ENCODE peak calls at places on chromosomes 2 and 18, in eight cellular contexts. Z is AG04450, F is GM23338, P is astrocyte, Y is AG04449, C is A549, H is NB4, O is astrocyte of the cerebellum. I is an unnamed sample.

GRCh38 chr18:22956226-22956625 is 23.1 kb downstream of the RBBP8 start:
- DNase-seq in O (no peak), C (no peak), P (no peak), Z (no peak), F (no peak), Y (no peak), H (no peak), I (no peak)

GRCh38 chr2:135820003-135820618 is 16.9 kb downstream of the LCT start:
- DNase-seq in P (peak), O (peak), F (no peak), H (peak), Y (no peak), C (no peak), Z (peak), I (no peak)

GRCh38 chr2:28583899-28584553 is 88.2 kb downstream of the PLB1 start:
- DNase-seq in Y (peak), Z (peak), H (peak), O (peak), F (no peak), P (peak), C (peak), I (peak)

GRCh38 chr2:85273732-85274731 is 53.8 kb downstream of the TGOLN2 start:
- DNase-seq in Z (peak), O (peak), Y (no peak), P (peak), C (no peak), F (no peak), H (peak), I (peak)

GRCh38 chr2:16035747-16036745 is 95.7 kb downstream of the MYCN start:
- DNase-seq in Y (no peak), H (no peak), C (no peak), O (no peak), P (no peak), Z (no peak), F (no peak), I (no peak)

GRCh38 chr2:200185575-200186103 is 120.9 kb upstream of the SPATS2L start:
- DNase-seq in H (no peak), P (no peak), O (no peak), C (no peak), Y (no peak), Z (no peak), F (no peak), I (no peak)

GRCh38 chr2:111905990-111906735 is 7.8 kb downstream of the MERTK start:
- DNase-seq in P (no peak), F (no peak), Y (no peak), Z (no peak), C (no peak), H (peak), O (no peak), I (peak)

GRCh38 chr2:110659248-110659647 is 18.6 kb downstream of the BUB1 start:
- DNase-seq in H (no peak), Y (no peak), P (peak), F (no peak), Z (no peak), O (no peak), C (no peak), I (peak)

GRCh38 chr18:35041752-35042379 is 653 bp downstream of the MAPRE2 start:
- DNase-seq in O (no peak), Y (no peak), Z (no peak), C (no peak), H (no peak), F (no peak), P (no peak), I (peak)

GRCh38 chr18:58004317-58004716 is 39.7 kb upstream of the NEDD4L start:
- DNase-seq in H (no peak), P (peak), Z (peak), F (no peak), Y (peak), C (no peak), O (peak), I (peak)

GRCh38 chr18:39909706-39910105 is 2045.3 kb upstream of the PIK3C3 start:
- DNase-seq in Z (no peak), Y (no peak), F (no peak), P (no peak), O (no peak), C (no peak), H (no peak), I (no peak)

GRCh38 chr2:42312106-42312505 is 48.9 kb downstream of the COX7A2L start:
- DNase-seq in H (no peak), C (no peak), F (no peak), Z (no peak), P (no peak), O (no peak), Y (no peak), I (no peak)

GRCh38 chr2:55966431-55967118 is 43.0 kb upstream of the EFEMP1 start:
- DNase-seq in Y (no peak), C (no peak), Z (no peak), P (peak), F (no peak), H (no peak), O (no peak), I (no peak)

GRCh38 chr2:182667321-182667695 is 48.7 kb upstream of the DNAJC10 start:
- DNase-seq in P (no peak), H (no peak), F (no peak), C (no peak), Z (no peak), Y (no peak), O (no peak), I (no peak)

GRCh38 chr18:35582310-35582682 is 756 bp downstream of the GALNT1 start:
- DNase-seq in H (peak), F (no peak), Z (no peak), P (no peak), O (no peak), Y (no peak), C (no peak), I (no peak)

GRCh38 chr2:39704540-39704939 is 38.8 kb downstream of the TMEM178A start:
- DNase-seq in Z (no peak), P (no peak), H (no peak), Y (no peak), C (no peak), F (no peak), O (no peak), I (no peak)
- TF ChIP-seq CTCF in Z (no peak), P (no peak), H (no peak), Y (no peak), C (no peak), F (no peak), O (no peak), I (no peak)

GRCh38 chr2:71100195-71100964 is 29.6 kb downstream of the MCEE start:
- DNase-seq in H (peak), O (peak), Y (no peak), P (peak), Z (peak), C (peak), F (peak), I (peak)
- H3K4me3 ChIP-seq in H (no peak), O (no peak), Y (no peak), P (no peak), Z (no peak), C (no peak), F (no peak), I (no peak)

DNA sequence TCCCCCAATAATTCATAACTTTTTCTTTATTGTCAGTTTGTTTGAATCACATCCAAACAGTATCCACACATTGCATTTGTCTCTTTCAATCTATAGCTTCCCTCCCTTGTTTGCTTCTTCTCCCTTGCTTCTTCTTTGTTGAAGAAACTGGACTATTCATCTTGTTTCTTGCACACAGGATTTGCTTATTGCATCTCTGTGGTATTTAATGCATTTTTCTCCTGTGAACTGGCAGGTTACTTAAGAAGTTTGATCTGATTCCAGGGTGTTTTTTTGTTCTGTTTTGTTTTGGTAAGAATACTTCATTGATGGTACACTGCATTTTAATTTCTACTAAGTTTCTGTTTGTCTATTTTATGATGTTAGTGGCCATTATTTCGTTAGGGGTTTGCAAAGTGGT is 166.8 kb downstream of the CAMKMT start:
- DNase-seq in F (no peak), C (no peak), Z (peak), Y (peak), O (peak), P (peak), H (no peak), I (peak)
- TF ChIP-seq CTCF in F (no peak), C (no peak), Z (no peak), Y (no peak), O (no peak), P (no peak), H (no peak), I (no peak)

GRCh38 chr2:73089270-73090030 is 17.9 kb upstream of the SFXN5 start:
- DNase-seq in Z (peak), H (no peak), P (peak), O (peak), C (peak), Y (peak), F (no peak), I (peak)

GRCh38 chr2:73088703-73089102 is 17.2 kb upstream of the SFXN5 start:
- DNase-seq in Z (no peak), C (no peak), Y (no peak), H (no peak), F (no peak), P (no peak), O (no peak), I (no peak)

GRCh38 chr2:73091164-73091563 is 19.7 kb upstream of the SFXN5 start:
- DNase-seq in Y (no peak), O (peak), P (peak), C (no peak), Z (no peak), F (no peak), H (no peak), I (peak)

GRCh38 chr2:73091696-73092095 is 20.2 kb upstream of the SFXN5 start:
- DNase-seq in F (no peak), P (no peak), Y (no peak), H (no peak), Z (no peak), O (no peak), C (no peak), I (no peak)

GRCh38 chr2:73092146-73092783 is 20.5 kb downstream of the RAB11FIP5 start:
- DNase-seq in H (no peak), Y (no peak), O (no peak), F (no peak), C (no peak), Z (no peak), P (no peak), I (no peak)
- H3K4me3 ChIP-seq in H (no peak), Y (no peak), O (no peak), F (no peak), C (no peak), Z (no peak), P (no peak), I (no peak)

GRCh38 chr2:216144857-216145256 is 35.7 kb downstream of the XRCC5 start:
- DNase-seq in F (no peak), P (no peak), O (no peak), Z (no peak), H (no peak), C (no peak), Y (no peak), I (no peak)

GRCh38 chr2:216134958-216135541 is 25.9 kb downstream of the XRCC5 start:
- DNase-seq in P (no peak), O (no peak), H (no peak), Z (no peak), Y (no peak), F (no peak), C (no peak), I (no peak)

GRCh38 chr2:216144372-216144771 is 35.2 kb downstream of the XRCC5 start:
- DNase-seq in H (no peak), Y (no peak), F (no peak), C (no peak), O (no peak), Z (no peak), P (no peak), I (no peak)

GRCh38 chr2:216142540-216142939 is 33.4 kb downstream of the XRCC5 start:
- DNase-seq in Z (peak), Y (peak), F (no peak), O (peak), H (no peak), C (no peak), P (peak), I (no peak)

DNA sequence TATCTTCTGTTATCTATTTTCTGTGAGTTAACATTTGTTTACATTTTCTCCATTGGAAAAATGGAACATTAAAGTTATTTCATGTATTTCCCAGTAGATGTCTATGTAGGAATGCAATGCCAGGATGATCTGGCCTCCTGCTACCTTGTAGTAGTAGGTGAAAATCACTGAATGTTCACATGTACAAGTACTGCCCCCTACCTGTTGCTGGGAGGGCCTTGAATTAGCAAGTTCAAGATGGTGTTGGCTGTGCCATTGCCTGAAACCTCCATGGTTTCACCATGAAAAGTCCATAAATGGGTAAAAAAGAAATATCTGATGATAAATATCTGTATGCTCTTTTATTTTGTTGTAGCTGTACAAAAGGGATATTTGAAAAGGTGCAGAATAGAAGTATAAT is 30.7 kb downstream of the XRCC5 start:
- DNase-seq in Z (no peak), Y (no peak), P (no peak), O (no peak), F (peak), C (peak), H (peak), I (peak)
- TF ChIP-seq CTCF in Z (no peak), Y (no peak), P (peak), O (peak), F (peak), C (peak), H (peak), I (peak)

DNA sequence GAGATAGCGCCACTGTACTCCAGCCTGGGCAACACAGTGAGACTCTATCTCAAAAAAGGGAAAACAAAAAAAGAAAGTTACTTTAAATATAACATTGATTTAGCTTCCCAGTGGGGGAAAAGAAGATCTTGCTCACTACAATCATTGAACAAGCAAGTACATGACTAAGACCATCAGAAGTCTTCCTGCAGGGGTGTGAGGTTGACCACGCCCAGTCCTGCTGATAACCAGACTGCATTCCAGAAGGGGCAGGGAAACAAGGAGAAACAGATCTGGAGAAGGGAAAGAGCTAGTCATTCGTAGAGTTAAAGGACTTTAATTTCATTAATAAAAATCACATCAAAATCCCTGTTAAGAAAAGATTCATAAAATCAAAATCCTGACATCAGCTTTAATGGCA is 77.5 kb downstream of the EPHA4 start:
- DNase-seq in F (no peak), Z (no peak), C (no peak), P (peak), H (no peak), O (no peak), Y (no peak), I (peak)
- H3K4me3 ChIP-seq in F (no peak), Z (no peak), C (no peak), P (no peak), H (no peak), O (no peak), Y (no peak), I (no peak)